ENCODE peak calls at places on chromosomes 7 and 10, in four cellular contexts. H, Y, P and U are unnamed samples. For H3K9me3, the result is how much of the 10 kb centered on the place peaks cover.

GRCh38 chr7:68146970-68147369 is 1150.3 kb downstream of the TYW1 start:
- DNase-seq in P (no peak), Y (no peak), H (no peak), U (no peak)

GRCh38 chr7:142516038-142516501 is 233.2 kb upstream of the PRSS1 start:
- DNase-seq in H (peak), Y (peak), P (no peak), U (peak)

GRCh38 chr10:6218692-6219493 is 16.2 kb downstream of the PFKFB3 start:
- DNase-seq in P (no peak), H (no peak), Y (no peak), U (peak)

GRCh38 chr7:26955516-26955915 is 91.1 kb upstream of the SKAP2 start:
- DNase-seq in H (no peak), P (no peak), Y (no peak), U (no peak)

GRCh38 chr10:97291357-97292096 is 910 bp downstream of the ARHGAP19 start:
- DNase-seq in P (no peak), Y (no peak), H (no peak), U (no peak)

GRCh38 chr7:36532981-36533499 is 143.4 kb downstream of the ANLN start:
- DNase-seq in P (no peak), H (no peak), Y (no peak), U (no peak)

GRCh38 chr10:103806376-103807320 is 48.7 kb downstream of the SH3PXD2A start:
- DNase-seq in Y (no peak), P (no peak), H (no peak), U (no peak)

GRCh38 chr10:78250313-78251040 is 216.8 kb downstream of the RPS24 start:
- DNase-seq in Y (no peak), P (no peak), H (peak), U (no peak)

GRCh38 chr10:63689768-63690167 is 168.6 kb downstream of the REEP3 start:
- DNase-seq in H (no peak), P (no peak), Y (no peak), U (no peak)

GRCh38 chr10:34612938-34613337 is 202.2 kb downstream of the PARD3 start:
- DNase-seq in H (no peak), Y (no peak), P (no peak), U (no peak)

GRCh38 chr10:78000956-78001472 is 28.3 kb downstream of the POLR3A start:
- DNase-seq in P (no peak), Y (no peak), H (no peak), U (no peak)

GRCh38 chr7:150740053-150740452 is 2.8 kb downstream of the GIMAP5 start:
- DNase-seq in Y (no peak), H (no peak), P (no peak), U (no peak)

GRCh38 chr10:133357293-133358151 is at the start of gene FUOM:
- DNase-seq in P (peak), Y (no peak), H (peak), U (peak)

GRCh38 chr7:1056006-1056784 is 11.8 kb downstream of the GPR146 start:
- DNase-seq in Y (no peak), H (peak), P (peak), U (no peak)

GRCh38 chr7:70215491-70215890 is 617.2 kb downstream of the AUTS2 start:
- DNase-seq in Y (no peak), P (no peak), H (peak), U (peak)

GRCh38 chr10:93752761-93753160 is 5.0 kb upstream of the LGI1 start:
- DNase-seq in H (no peak), Y (no peak), P (no peak), U (peak)

GRCh38 chr10:90269699-90270098 is 568.3 kb downstream of the KIF20B start:
- DNase-seq in H (no peak), P (no peak), Y (no peak), U (no peak)

GRCh38 chr7:132472463-132473120 is 103.7 kb downstream of the PLXNA4 start:
- DNase-seq in P (no peak), H (no peak), Y (no peak), U (peak)

GRCh38 chr7:26187380-26188290 is 12.9 kb downstream of the HNRNPA2B1 start:
- DNase-seq in Y (no peak), H (peak), P (no peak), U (no peak)

GRCh38 chr7:117800406-117800805 is 72.8 kb downstream of the CTTNBP2 start:
- DNase-seq in P (no peak), H (no peak), Y (no peak), U (no peak)

GRCh38 chr10:3907514-3907913 is 122.5 kb upstream of the KLF6 start:
- DNase-seq in Y (no peak), P (no peak), H (no peak), U (peak)

GRCh38 chr7:22859676-22860290 is 37.1 kb upstream of the TOMM7 start:
- DNase-seq in Y (no peak), P (no peak), H (no peak), U (peak)

GRCh38 chr7:105141068-105141467 is 127.1 kb downstream of the KMT2E start:
- DNase-seq in P (no peak), Y (no peak), H (peak), U (peak)

GRCh38 chr10:75957721-75958120 is 526.3 kb downstream of the LRMDA start:
- DNase-seq in H (no peak), P (no peak), Y (no peak), U (peak)

GRCh38 chr7:113828581-113828980 is 90.2 kb downstream of the PPP1R3A start:
- DNase-seq in Y (no peak), P (no peak), H (no peak), U (no peak)

GRCh38 chr10:105973252-105973877 is 1191.1 kb downstream of the SORCS1 start:
- DNase-seq in H (no peak), P (no peak), Y (no peak), U (no peak)

GRCh38 chr7:54180796-54181195 is 361.4 kb upstream of the VSTM2A start:
- DNase-seq in Y (no peak), P (no peak), H (no peak), U (no peak)

GRCh38 chr10:6247041-6247712 is 44.4 kb downstream of the PFKFB3 start:
- DNase-seq in Y (no peak), H (no peak), P (no peak), U (peak)

GRCh38 chr7:15839415-15840100 is 153.1 kb upstream of the MEOX2 start:
- DNase-seq in P (peak), H (no peak), Y (no peak), U (no peak)

GRCh38 chr10:33492914-33493313 is 158.4 kb upstream of the NRP1 start:
- DNase-seq in Y (no peak), P (no peak), H (no peak), U (no peak)

GRCh38 chr7:101952355-101953247 is 135.2 kb downstream of the CUX1 start:
- DNase-seq in Y (no peak), P (no peak), H (no peak), U (peak)

GRCh38 chr10:72123616-72124015 is 35.3 kb upstream of the SPOCK2 start:
- DNase-seq in Y (no peak), P (no peak), H (no peak), U (no peak)

GRCh38 chr10:72126184-72126871 is 38.0 kb upstream of the SPOCK2 start:
- DNase-seq in Y (no peak), H (peak), P (no peak), U (peak)

GRCh38 chr10:72126872-72127232 is 38.5 kb upstream of the SPOCK2 start:
- DNase-seq in Y (no peak), P (no peak), H (no peak), U (no peak)

GRCh38 chr10:72127571-72127970 is 39.2 kb upstream of the SPOCK2 start:
- DNase-seq in H (no peak), P (no peak), Y (no peak), U (no peak)

GRCh38 chr10:72124984-72125383 is 36.6 kb upstream of the SPOCK2 start:
- DNase-seq in H (no peak), P (no peak), Y (no peak), U (peak)
- H3K4me3 ChIP-seq in H (no peak), P (no peak), Y (no peak), U (no peak)

GRCh38 chr7:157559596-157560257 is 222.9 kb downstream of the DNAJB6 start:
- DNase-seq in P (peak), H (no peak), Y (no peak), U (no peak)

GRCh38 chr7:157561816-157562410 is 225.1 kb downstream of the DNAJB6 start:
- DNase-seq in P (peak), H (no peak), Y (no peak), U (no peak)

GRCh38 chr7:157561523-157561785 is 224.7 kb downstream of the DNAJB6 start:
- DNase-seq in P (peak), H (no peak), Y (no peak), U (no peak)

GRCh38 chr7:157560258-157560654 is 223.5 kb downstream of the DNAJB6 start:
- DNase-seq in H (no peak), P (peak), Y (no peak), U (no peak)

DNA sequence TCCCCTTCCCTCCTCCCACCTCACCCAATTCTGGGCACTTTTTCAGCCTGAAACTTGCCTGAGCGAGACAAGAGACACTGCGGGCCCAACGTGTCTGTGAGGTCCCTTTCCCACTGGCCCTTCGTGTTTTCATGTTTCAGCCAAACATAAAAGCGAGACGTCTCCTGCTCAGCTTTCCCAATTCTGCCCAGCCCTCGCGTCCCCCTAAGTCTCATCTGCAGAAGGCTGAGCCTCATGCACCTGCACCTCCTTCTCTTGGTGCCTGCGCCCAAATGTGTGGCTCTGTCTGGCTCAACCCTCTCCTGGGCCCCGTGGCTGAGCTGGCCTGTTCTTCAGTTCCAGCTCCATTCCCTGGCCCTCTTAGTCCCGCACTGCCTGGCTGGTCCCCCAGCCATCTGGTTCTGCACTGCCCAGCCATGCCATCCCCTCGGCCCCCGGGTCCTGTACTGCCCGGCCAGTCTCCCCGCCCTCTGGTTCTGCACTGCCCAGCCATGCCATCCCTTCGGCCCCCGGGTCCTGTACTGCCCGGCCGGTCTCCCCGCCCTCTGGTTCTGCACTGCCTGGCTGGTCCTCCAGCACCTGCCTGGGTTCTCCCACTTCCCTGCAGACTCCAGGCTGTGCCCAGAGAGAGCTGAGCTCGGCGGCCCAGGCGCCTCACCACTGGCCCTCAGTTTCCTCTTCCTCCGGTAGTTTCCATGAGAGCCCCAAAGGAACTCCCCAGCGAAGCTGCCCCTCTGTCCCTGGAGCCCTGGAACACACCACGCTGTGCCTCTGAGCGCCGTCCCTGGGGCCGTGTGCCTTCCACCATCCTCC is 224.1 kb downstream of the DNAJB6 start:
- DNase-seq in H (no peak), Y (no peak), P (peak), U (no peak)
- H3K9me3 ChIP-seq in H (under half), Y (under half), P (under half), U (under half)

DNA sequence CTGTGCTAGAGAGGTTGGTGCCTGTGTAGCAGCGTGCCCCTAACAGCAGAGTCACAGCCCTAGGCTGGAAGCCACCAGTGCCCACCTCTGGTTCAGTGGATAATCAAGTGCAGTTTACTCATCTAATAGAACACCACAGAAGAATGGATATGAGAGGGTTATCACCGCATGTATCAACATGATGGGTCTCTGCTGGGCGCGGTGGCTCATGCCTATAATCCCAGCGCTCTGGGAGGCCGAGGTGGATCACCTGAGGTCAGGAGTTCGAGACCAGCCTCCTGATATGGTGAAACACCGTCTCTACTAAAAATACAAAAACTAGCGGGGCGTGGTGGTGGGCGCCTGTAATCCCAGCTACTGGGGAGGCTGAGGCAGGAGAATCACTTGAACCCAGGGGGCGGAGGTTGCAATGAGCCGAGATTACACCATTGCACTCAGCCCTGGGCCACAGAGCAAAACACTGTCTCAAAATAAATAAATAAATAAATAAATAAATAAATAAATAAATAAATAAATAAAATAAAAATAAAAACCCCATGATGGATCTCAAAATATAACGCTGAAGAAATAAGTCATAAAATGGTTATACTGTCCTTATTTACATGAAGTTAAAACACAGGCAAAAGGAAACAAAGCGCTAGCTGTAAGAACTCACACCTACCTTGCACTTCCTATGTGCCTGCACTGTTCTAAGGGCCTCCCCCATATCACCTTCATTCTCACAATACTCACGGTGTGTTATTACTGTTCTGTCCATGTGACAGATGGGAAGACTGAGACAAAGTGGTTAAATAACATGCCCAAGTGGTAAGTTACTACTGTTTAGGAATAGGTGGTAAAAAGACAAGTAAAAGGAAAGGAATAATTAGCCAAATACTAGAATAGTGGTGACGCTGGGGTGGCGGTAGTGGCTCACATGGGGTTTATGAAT is 70.9 kb downstream of the AMZ1 start:
- DNase-seq in H (no peak), Y (no peak), P (no peak), U (no peak)
- H3K4me3 ChIP-seq in H (no peak), Y (no peak), P (no peak), U (no peak)

DNA sequence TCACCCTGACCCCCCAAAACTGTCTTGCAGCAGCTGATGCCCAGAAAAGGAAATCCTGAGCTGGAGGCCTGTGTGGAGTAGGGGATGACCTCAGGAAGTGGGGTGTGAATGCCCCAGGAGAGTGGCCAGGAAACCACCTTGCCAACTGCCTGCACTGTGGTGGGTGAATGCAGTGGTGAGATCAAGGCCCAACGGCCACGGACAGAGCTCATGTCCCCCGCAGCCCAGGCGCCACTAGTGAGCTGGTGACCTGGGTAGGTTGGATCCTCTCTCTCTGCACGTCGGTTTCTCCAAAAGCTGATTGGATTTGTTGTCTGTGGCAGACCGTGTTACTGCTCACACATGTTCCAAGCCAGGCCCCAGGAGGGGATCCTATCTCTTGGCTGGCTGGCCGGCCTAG is 448.9 kb downstream of the TCERG1L start:
- DNase-seq in P (no peak), Y (no peak), H (no peak), U (no peak)
- H3K9me3 ChIP-seq in P (under half), Y (under half), H (under half), U (under half)

GRCh38 chr10:100728928-100729876 is 16.2 kb upstream of the PAX2 start:
- DNase-seq in H (peak), P (no peak), Y (no peak), U (no peak)

GRCh38 chr10:100731603-100732596 is 13.5 kb upstream of the PAX2 start:
- DNase-seq in H (no peak), Y (no peak), P (no peak), U (no peak)

GRCh38 chr10:100733319-100733718 is 12.1 kb upstream of the PAX2 start:
- DNase-seq in H (no peak), Y (no peak), P (no peak), U (no peak)

GRCh38 chr10:100729877-100730738 is 15.3 kb upstream of the PAX2 start:
- DNase-seq in P (no peak), H (no peak), Y (no peak), U (no peak)

DNA sequence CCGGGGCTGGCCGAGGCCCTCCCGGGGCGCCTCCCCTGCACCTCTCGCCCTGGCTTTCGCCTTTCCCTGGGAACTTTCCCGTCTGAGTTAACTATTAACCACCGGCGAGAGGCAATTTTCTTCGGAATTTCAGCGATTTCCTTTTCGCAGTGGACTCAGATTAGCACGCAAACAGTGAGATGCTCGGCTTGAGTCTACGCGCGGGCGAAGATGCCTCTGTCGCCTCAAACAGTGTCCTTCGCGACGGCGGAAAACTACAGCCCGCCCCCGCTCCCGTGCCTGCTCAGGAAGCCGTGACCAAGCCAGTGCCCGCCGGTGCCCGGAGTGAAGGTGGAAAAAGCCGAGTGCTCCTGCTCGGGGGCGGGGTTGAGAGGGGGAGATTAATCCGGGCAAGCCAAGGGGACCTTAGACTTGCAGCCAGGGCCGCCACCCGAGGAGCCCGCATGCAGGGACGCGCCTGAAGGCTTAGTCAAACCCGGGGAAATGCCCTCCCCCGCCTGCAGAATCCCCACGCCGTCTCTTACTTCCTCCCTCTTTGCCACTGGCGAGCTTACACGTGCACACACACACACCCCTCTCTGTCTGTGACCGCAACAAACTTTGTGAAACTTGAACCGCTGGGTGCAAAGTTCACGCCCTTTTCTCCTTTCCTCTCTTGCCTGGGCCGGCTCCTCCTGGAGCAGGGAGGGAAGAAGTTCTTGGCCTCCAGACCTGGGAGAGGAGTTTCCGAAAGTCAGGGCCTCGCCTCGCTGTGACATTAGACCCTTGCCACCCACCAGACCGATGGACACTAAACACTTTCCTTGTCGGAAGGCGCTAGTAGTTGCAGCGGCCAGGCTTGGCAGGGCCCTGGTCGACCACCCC is 14.4 kb upstream of the PAX2 start:
- DNase-seq in P (no peak), Y (no peak), H (no peak), U (no peak)
- H3K4me3 ChIP-seq in P (no peak), Y (no peak), H (no peak), U (peak)

GRCh38 chr7:56483153-56483552 is 366.9 kb upstream of the NUPR2 start:
- DNase-seq in Y (no peak), P (peak), H (no peak), U (no peak)

GRCh38 chr7:56479748-56480147 is 363.5 kb upstream of the NUPR2 start:
- DNase-seq in P (no peak), Y (no peak), H (no peak), U (no peak)

GRCh38 chr7:56479136-56479535 is 362.9 kb upstream of the NUPR2 start:
- DNase-seq in Y (no peak), P (no peak), H (no peak), U (no peak)

DNA sequence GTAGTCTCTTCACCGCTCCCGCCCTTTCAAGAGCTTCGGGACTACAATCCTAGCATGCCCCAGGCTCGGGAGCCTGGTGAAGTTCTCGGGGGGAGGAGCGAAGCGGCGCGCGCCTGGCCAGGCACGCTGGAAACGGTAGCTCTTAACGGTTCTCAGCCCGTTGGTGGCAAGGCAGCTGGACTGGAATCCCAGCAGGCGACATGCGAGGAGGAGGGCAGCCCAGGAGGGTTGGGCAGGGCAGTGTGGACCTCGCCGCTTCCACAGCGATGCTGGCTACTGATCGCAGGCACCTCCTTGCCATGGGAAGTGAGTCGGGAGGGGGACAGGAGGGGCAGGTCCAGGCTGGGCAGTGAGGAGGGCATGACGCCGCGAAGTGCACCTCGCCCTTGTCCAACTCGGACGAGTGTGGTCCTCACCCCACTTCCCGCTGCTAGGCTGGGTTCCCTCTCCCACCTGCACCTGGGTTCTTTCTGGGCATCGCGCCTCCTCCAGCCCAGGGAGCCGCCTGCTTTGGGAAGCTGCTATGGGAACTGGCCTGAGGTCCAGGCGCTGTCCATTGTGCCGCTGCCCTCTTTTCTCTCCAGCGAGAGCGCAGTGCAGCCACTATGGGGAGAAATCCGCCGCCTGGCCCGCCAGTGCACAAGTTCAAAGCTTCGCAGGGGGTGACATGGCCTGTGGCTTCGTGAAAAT is 367.8 kb upstream of the NUPR2 start:
- DNase-seq in P (peak), H (no peak), Y (no peak), U (no peak)
- H3K9me3 ChIP-seq in P (half or more), H (under half), Y (under half), U (under half)

GRCh38 chr7:76356823-76357222 is 2.0 kb downstream of the YWHAG start:
- DNase-seq in P (no peak), H (peak), Y (no peak), U (no peak)
- H3K4me3 ChIP-seq in P (peak), H (peak), Y (no peak), U (peak)